ENCODE peak calls at places on chromosome 14, in nine cellular contexts. J is pancreas, S is GM10248, X is foreskin fibroblast, B is colonic mucosa, A is HepG2, C is spleen, H is IMR-90, R is heart left ventricle. K is an unnamed sample.

GRCh38 chr14:34270361-34270760 is 191.7 kb downstream of the SPTSSA start:
- DNase-seq in H (no peak), R (no peak), B (no peak), A (no peak), S (no peak), J (no peak), X (no peak), C (no peak), K (no peak)

GRCh38 chr14:73339846-73340565 is 102.7 kb downstream of the PAPLN start:
- DNase-seq in A (no peak), C (no peak), H (no peak), B (no peak), J (no peak), X (no peak), R (no peak), S (no peak), K (no peak)

GRCh38 chr14:33617154-33617553 is 333.7 kb downstream of the EGLN3 start:
- DNase-seq in C (no peak), S (no peak), B (no peak), X (peak), H (peak), A (no peak), J (no peak), R (no peak), K (no peak)

GRCh38 chr14:104383088-104383805 is 196.3 kb upstream of the C14orf180 start:
- DNase-seq in X (no peak), H (no peak), S (no peak), R (no peak), C (peak), B (no peak), J (no peak), A (no peak), K (peak)

GRCh38 chr14:71658261-71658860 is 273.9 kb upstream of the RGS6 start:
- DNase-seq in A (no peak), B (no peak), J (no peak), C (no peak), X (peak), R (no peak), H (no peak), S (no peak), K (no peak)

GRCh38 chr14:66038214-66038977 is 447.8 kb upstream of the CCDC196 start:
- DNase-seq in A (peak), S (no peak), H (peak), B (no peak), C (no peak), X (peak), J (no peak), R (no peak), K (no peak)

GRCh38 chr14:57408634-57409033 is 18.2 kb downstream of the NAA30 start:
- DNase-seq in C (no peak), H (no peak), J (no peak), B (no peak), A (no peak), R (no peak), S (no peak), X (no peak), K (no peak)

GRCh38 chr14:68756734-68757133 is 36.1 kb downstream of the ZFP36L1 start:
- DNase-seq in R (no peak), A (peak), X (no peak), J (no peak), B (no peak), C (no peak), S (no peak), H (no peak), K (no peak)

GRCh38 chr14:45426685-45427282 is 173.8 kb upstream of the MIS18BP1 start:
- DNase-seq in A (peak), S (peak), H (peak), R (no peak), C (no peak), B (no peak), J (no peak), X (peak), K (no peak)

GRCh38 chr14:105168979-105169507 is 467 bp upstream of the JAG2 start:
- DNase-seq in R (peak), H (no peak), J (no peak), S (no peak), C (no peak), B (no peak), X (peak), A (no peak), K (no peak)

GRCh38 chr14:100271247-100271939 is 32.4 kb downstream of the YY1 start:
- DNase-seq in X (no peak), A (peak), H (no peak), B (peak), C (no peak), R (no peak), S (no peak), J (peak), K (no peak)
- TF ChIP-seq CTCF in X (peak), A (peak), H (peak), B (peak), C (no peak), R (no peak), S (no peak), J (peak), K (no peak)

GRCh38 chr14:21415329-21415728 is 31.5 kb upstream of the SUPT16H start:
- DNase-seq in X (no peak), C (no peak), R (no peak), B (no peak), H (no peak), S (no peak), J (no peak), A (no peak), K (no peak)
- TF ChIP-seq CTCF in X (no peak), C (no peak), R (no peak), B (no peak), H (no peak), S (no peak), J (no peak), A (no peak), K (no peak)

DNA sequence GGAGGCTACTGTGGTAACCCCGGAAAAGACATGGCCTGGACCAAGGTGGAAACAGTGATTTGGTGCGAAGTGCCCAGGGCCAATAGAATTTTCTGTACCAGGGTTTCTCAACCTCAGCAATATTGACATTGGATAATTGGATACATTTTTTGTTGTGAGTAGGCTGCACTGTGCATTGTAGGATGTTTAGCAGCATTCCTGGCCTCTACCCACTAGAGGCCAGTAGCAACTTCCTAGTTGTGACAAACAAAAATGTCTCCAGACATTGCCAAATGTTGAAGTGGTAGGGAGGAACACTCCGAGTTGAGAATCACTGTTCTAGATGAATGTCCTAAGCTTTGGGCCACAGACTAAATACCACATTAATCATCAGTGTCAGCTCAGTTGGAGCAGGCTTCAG is 6.2 kb upstream of the CGRRF1 start:
- DNase-seq in B (no peak), R (no peak), A (peak), X (peak), J (no peak), H (peak), C (no peak), S (no peak), K (no peak)
- TF ChIP-seq CTCF in B (no peak), R (no peak), A (peak), X (peak), J (no peak), H (peak), C (peak), S (peak), K (no peak)

GRCh38 chr14:92601757-92602417 is 88.3 kb downstream of the RIN3 start:
- DNase-seq in R (no peak), C (no peak), B (no peak), H (no peak), X (no peak), J (no peak), A (no peak), S (no peak), K (peak)

GRCh38 chr14:92599786-92600185 is 86.2 kb downstream of the RIN3 start:
- DNase-seq in S (no peak), B (no peak), C (no peak), J (no peak), A (no peak), X (peak), H (peak), R (no peak), K (no peak)

GRCh38 chr14:92601131-92601710 is 87.6 kb downstream of the RIN3 start:
- DNase-seq in A (no peak), R (no peak), H (no peak), B (no peak), C (no peak), J (no peak), S (no peak), X (no peak), K (no peak)

GRCh38 chr14:92598549-92598905 is 84.9 kb downstream of the RIN3 start:
- DNase-seq in J (no peak), H (no peak), S (no peak), B (no peak), R (no peak), A (no peak), X (no peak), C (no peak), K (no peak)

GRCh38 chr14:92600318-92601053 is 86.9 kb downstream of the RIN3 start:
- DNase-seq in X (peak), A (no peak), B (no peak), J (no peak), H (peak), R (no peak), C (no peak), S (no peak), K (no peak)
- TF ChIP-seq CTCF in X (peak), A (no peak), B (no peak), J (no peak), H (peak), R (no peak), C (no peak), S (no peak), K (no peak)

DNA sequence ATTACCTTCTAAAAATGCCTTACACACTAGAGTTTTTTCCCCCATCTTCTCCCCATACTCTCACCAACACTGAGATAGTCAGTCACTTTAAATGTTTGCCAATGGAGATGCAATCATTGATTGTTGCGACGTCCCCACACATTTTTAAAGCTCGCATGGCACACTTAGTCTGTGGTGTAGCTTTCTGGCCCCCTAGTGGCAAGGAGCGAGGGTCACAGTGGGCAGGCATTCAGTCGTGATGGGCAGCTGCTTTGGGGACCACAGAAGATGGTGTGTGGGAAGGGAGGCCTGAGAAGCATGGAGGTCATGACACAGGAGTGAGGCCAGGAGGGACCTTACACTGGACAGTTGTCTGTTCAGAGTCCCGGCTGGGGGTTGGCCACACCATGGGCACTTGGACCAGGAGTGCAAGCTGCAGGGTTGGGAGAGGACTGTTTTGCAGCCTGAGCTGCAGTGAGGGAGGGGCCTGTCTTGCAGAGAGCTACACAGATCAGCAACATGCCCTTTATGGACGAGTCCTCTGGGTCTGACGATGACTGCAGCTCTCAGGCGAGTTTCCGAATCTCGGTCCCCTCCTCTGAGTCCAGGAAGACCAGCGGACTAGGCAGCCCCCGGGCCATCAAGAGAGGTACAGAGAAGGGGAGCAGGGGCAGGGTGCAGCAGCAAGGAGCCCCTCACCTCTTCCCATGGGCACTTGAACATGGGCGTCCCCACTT is 28.6 kb downstream of the PIGH start:
- DNase-seq in R (peak), B (peak), C (peak), J (peak), S (peak), X (peak), H (peak), A (peak), K (peak)
- TF ChIP-seq CTCF in R (peak), B (peak), C (peak), J (peak), S (peak), X (peak), H (peak), A (peak), K (peak)

DNA sequence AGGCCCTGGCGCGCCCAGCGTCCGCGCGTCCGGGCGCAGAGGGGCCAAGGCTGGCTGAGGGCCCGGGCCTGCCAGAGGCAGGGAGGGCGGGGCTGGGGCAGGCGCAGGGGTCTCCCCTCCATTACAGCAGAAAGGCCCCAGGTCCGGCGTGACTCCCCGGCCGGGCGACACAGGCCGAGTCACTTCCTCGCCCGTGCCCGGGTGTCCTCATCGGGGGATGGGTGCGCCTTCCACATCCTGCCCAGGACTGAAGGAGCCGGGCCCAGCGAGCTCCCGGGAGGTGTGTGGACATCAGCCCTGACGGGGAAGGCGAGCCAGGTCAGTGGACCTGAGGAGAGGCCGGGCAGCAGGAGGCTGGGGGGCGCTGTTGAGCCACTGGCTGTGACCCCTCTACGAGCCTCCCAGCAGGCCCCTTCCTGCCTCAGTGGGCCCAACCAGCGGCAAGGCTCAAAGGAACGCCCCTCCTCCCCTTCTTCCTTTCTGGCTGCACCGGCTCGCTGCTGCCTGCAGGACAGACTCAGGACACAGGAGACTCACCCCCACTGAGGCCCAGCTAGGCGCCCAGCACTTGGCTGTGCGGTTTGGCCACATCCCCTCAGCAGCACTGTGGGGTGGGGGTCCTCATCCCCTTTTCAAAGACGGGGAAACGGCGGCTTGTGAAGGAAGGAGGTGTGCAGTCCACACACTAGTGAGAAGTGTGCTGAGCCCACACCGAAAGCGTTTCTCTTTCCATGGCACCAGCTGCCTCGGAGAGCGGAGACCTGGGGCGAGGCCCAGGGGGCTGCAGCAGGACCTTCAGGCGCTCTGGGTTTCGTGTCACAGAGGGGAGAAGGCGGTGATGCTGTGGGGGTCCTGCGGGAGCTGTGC is 606 bp downstream of the TNFAIP2 start:
- DNase-seq in B (peak), J (peak), A (no peak), H (no peak), C (peak), S (no peak), R (peak), X (peak), K (peak)
- TF ChIP-seq CTCF in B (no peak), J (no peak), A (peak), H (peak), C (peak), S (peak), R (peak), X (peak), K (peak)

GRCh38 chr14:94104731-94105130 is 5.8 kb upstream of the IFI27 start:
- DNase-seq in S (no peak), R (no peak), H (no peak), X (no peak), A (no peak), C (no peak), J (no peak), B (no peak), K (no peak)
- TF ChIP-seq CTCF in S (no peak), R (no peak), H (no peak), X (no peak), A (no peak), C (no peak), J (no peak), B (no peak), K (no peak)

GRCh38 chr14:67718265-67718664 is 16.6 kb downstream of the RDH12 start:
- DNase-seq in H (no peak), A (no peak), S (no peak), X (no peak), B (no peak), C (no peak), J (no peak), R (no peak), K (no peak)

GRCh38 chr14:67719866-67720265 is 18.2 kb downstream of the RDH12 start:
- DNase-seq in S (no peak), J (no peak), A (no peak), H (no peak), B (no peak), X (no peak), C (no peak), R (no peak), K (no peak)

GRCh38 chr14:67725171-67725570 is 23.5 kb downstream of the RDH12 start:
- DNase-seq in R (no peak), S (no peak), H (no peak), C (no peak), A (no peak), B (no peak), J (no peak), X (no peak), K (no peak)

GRCh38 chr14:67722293-67722692 is 20.6 kb downstream of the RDH12 start:
- DNase-seq in A (no peak), X (peak), B (no peak), S (no peak), R (peak), J (peak), H (peak), C (no peak), K (peak)

GRCh38 chr14:67721851-67722250 is 20.2 kb downstream of the RDH12 start:
- DNase-seq in H (no peak), J (no peak), A (no peak), B (no peak), R (no peak), S (no peak), X (no peak), C (no peak), K (no peak)
- TF ChIP-seq CTCF in H (no peak), J (no peak), A (no peak), B (no peak), R (no peak), S (no peak), X (no peak), C (no peak), K (no peak)

GRCh38 chr14:56247495-56248087 is 129.4 kb downstream of the PELI2 start:
- DNase-seq in B (no peak), S (no peak), X (peak), C (no peak), J (no peak), A (peak), R (no peak), H (peak), K (no peak)
- TF ChIP-seq CTCF in B (peak), S (peak), X (peak), C (no peak), J (no peak), A (no peak), R (peak), H (peak), K (peak)